ENCODE peak calls at places on chromosomes 12 and 14, in five cellular contexts. One of them, this sample, is unnamed.

GRCh38 chr12:120620624-120621023 is 19.8 kb upstream of the CABP1 start:
- DNase-seq in omental fat pad: no peak
- DNase-seq in ecto neural progenitor cell: no peak
- DNase-seq in DMS153: no peak
- DNase-seq in WERI-Rb-1: no peak
- DNase-seq in this sample: no peak

GRCh38 chr12:2336409-2336829 is 283.6 kb downstream of the CACNA1C start:
- DNase-seq in ecto neural progenitor cell: no peak
- DNase-seq in DMS153: no peak
- DNase-seq in omental fat pad: no peak
- DNase-seq in WERI-Rb-1: no peak
- DNase-seq in this sample: peak

GRCh38 chr14:38211258-38211735 is 3.6 kb downstream of the SSTR1 start:
- DNase-seq in ecto neural progenitor cell: peak
- DNase-seq in DMS153: no peak
- DNase-seq in omental fat pad: no peak
- DNase-seq in WERI-Rb-1: no peak
- DNase-seq in this sample: no peak

GRCh38 chr14:77303417-77304156 is 17.1 kb downstream of the POMT2 start:
- DNase-seq in omental fat pad: no peak
- DNase-seq in WERI-Rb-1: no peak
- DNase-seq in DMS153: peak
- DNase-seq in ecto neural progenitor cell: no peak
- DNase-seq in this sample: peak

GRCh38 chr14:41303506-41303905 is 303.2 kb upstream of the LRFN5 start:
- DNase-seq in omental fat pad: no peak
- DNase-seq in ecto neural progenitor cell: no peak
- DNase-seq in DMS153: no peak
- DNase-seq in WERI-Rb-1: no peak
- DNase-seq in this sample: no peak

GRCh38 chr12:65754744-65755595 is 69.3 kb upstream of the HMGA2 start:
- DNase-seq in DMS153: no peak
- DNase-seq in omental fat pad: no peak
- DNase-seq in WERI-Rb-1: no peak
- DNase-seq in ecto neural progenitor cell: no peak
- DNase-seq in this sample: no peak

GRCh38 chr14:80564051-80564450 is 352.7 kb upstream of the DIO2 start:
- DNase-seq in omental fat pad: no peak
- DNase-seq in DMS153: no peak
- DNase-seq in WERI-Rb-1: no peak
- DNase-seq in ecto neural progenitor cell: no peak
- DNase-seq in this sample: no peak

GRCh38 chr14:56826214-56826613 is 15.9 kb upstream of the OTX2 start:
- DNase-seq in omental fat pad: no peak
- DNase-seq in WERI-Rb-1: no peak
- DNase-seq in DMS153: no peak
- DNase-seq in ecto neural progenitor cell: no peak
- DNase-seq in this sample: no peak

GRCh38 chr14:100215330-100215885 is 23.5 kb upstream of the YY1 start:
- DNase-seq in DMS153: no peak
- DNase-seq in ecto neural progenitor cell: no peak
- DNase-seq in omental fat pad: no peak
- DNase-seq in WERI-Rb-1: no peak
- DNase-seq in this sample: no peak

GRCh38 chr12:100698518-100698917 is 96.1 kb upstream of the ANO4 start:
- DNase-seq in omental fat pad: no peak
- DNase-seq in DMS153: no peak
- DNase-seq in ecto neural progenitor cell: no peak
- DNase-seq in WERI-Rb-1: no peak
- DNase-seq in this sample: no peak

GRCh38 chr14:65208548-65208947 is 106.2 kb upstream of the MAX start:
- DNase-seq in WERI-Rb-1: no peak
- DNase-seq in DMS153: no peak
- DNase-seq in omental fat pad: no peak
- DNase-seq in ecto neural progenitor cell: no peak
- DNase-seq in this sample: no peak